ENCODE peak calls at places on chromosomes 13 and 19, in seven cellular contexts. E, O, A, C, Z, J and D are unnamed samples.

GRCh38 chr19:43439183-43440063 is 24.7 kb downstream of the TEX101 start:
- DNase-seq in J (no peak), Z (no peak), C (no peak), A (no peak), E (no peak), O (no peak), D (peak)

GRCh38 chr13:101416181-101417042 is at the start of gene NALCN:
- DNase-seq in E (no peak), A (peak), Z (no peak), O (no peak), C (no peak), J (no peak), D (no peak)

GRCh38 chr13:68872338-68872737 is 1235.3 kb upstream of the ATXN8OS start:
- DNase-seq in J (no peak), A (no peak), O (no peak), Z (no peak), E (no peak), C (no peak), D (no peak)

GRCh38 chr13:24254151-24254810 is 55.1 kb upstream of the C1QTNF9 start:
- DNase-seq in C (no peak), Z (peak), A (no peak), J (no peak), E (no peak), O (no peak), D (no peak)

GRCh38 chr13:21686761-21687391 is 16.0 kb downstream of the FGF9 start:
- DNase-seq in Z (no peak), O (no peak), C (no peak), J (peak), A (no peak), E (no peak), D (peak)

GRCh38 chr19:49654581-49654980 is 11.1 kb downstream of the IRF3 start:
- DNase-seq in A (no peak), Z (no peak), E (no peak), J (no peak), C (no peak), O (no peak), D (no peak)

GRCh38 chr13:44906758-44907157 is 82.5 kb downstream of the NUFIP1 start:
- DNase-seq in Z (peak), J (no peak), A (peak), C (no peak), O (no peak), E (peak), D (no peak)

GRCh38 chr19:11375143-11375948 is 880 bp downstream of the SWSAP1 start:
- DNase-seq in J (no peak), O (no peak), C (no peak), Z (peak), A (peak), E (peak), D (peak)

GRCh38 chr13:79912403-79912802 is 428.5 kb downstream of the SPRY2 start:
- DNase-seq in O (no peak), J (no peak), E (no peak), C (no peak), A (no peak), Z (no peak), D (no peak)

GRCh38 chr13:45847554-45848224 is 3.9 kb downstream of the SIAH3 start:
- DNase-seq in J (no peak), Z (peak), C (no peak), A (peak), E (no peak), O (no peak), D (no peak)

GRCh38 chr19:56014765-56015164 is 28.2 kb downstream of the NLRP5 start:
- DNase-seq in Z (no peak), J (no peak), C (no peak), E (no peak), A (no peak), O (no peak), D (no peak)

GRCh38 chr13:105969761-105970160 is 565.7 kb downstream of the EFNB2 start:
- DNase-seq in A (no peak), C (no peak), E (no peak), O (no peak), J (no peak), Z (no peak), D (no peak)

GRCh38 chr13:113083402-113084061 is 22.1 kb upstream of the F7 start:
- DNase-seq in J (no peak), E (no peak), Z (no peak), A (no peak), C (no peak), O (peak), D (no peak)

GRCh38 chr13:114161644-114162532 is 17.2 kb upstream of the CFAP97D2 start:
- DNase-seq in A (peak), C (no peak), E (peak), Z (no peak), J (no peak), O (no peak), D (no peak)

GRCh38 chr13:63427170-63427569 is 2011.5 kb upstream of the PCDH20 start:
- DNase-seq in A (no peak), Z (no peak), J (no peak), E (no peak), O (no peak), C (no peak), D (no peak)

GRCh38 chr19:14731200-14731599 is 41.4 kb downstream of the ZNF333 start:
- DNase-seq in O (no peak), J (no peak), Z (no peak), A (no peak), C (no peak), E (no peak), D (no peak)

GRCh38 chr13:46716821-46717220 is 80.1 kb downstream of the ESD start:
- DNase-seq in J (no peak), C (no peak), A (no peak), O (no peak), E (no peak), Z (no peak), D (no peak)

GRCh38 chr19:40254714-40255418 is 28.4 kb upstream of the CCNP start:
- DNase-seq in Z (no peak), J (no peak), E (no peak), O (no peak), C (no peak), A (peak), D (no peak)

GRCh38 chr13:20573636-20574035 is 6.7 kb downstream of the IFT88 start:
- DNase-seq in C (no peak), J (no peak), O (no peak), Z (no peak), E (no peak), A (no peak), D (no peak)

GRCh38 chr13:113080901-113081521 is 24.6 kb upstream of the F7 start:
- DNase-seq in Z (no peak), J (no peak), A (no peak), E (no peak), O (no peak), C (no peak), D (no peak)

GRCh38 chr13:27607125-27607524 is 13.2 kb downstream of the LNX2 start:
- DNase-seq in Z (no peak), A (peak), E (no peak), O (no peak), J (no peak), C (no peak), D (peak)

GRCh38 chr19:17107546-17108452 is 32.2 kb downstream of the MYO9B start:
- DNase-seq in C (peak), Z (peak), O (peak), A (peak), J (no peak), E (peak), D (peak)

GRCh38 chr13:98918771-98919170 is 59.1 kb downstream of the DOCK9 start:
- DNase-seq in E (no peak), J (no peak), Z (no peak), C (no peak), O (no peak), A (no peak), D (no peak)

GRCh38 chr13:21033224-21033855 is 28.0 kb downstream of the LATS2 start:
- DNase-seq in J (no peak), C (no peak), Z (peak), A (peak), E (no peak), O (no peak), D (no peak)

GRCh38 chr19:16496613-16496983 is 404 bp downstream of the C19orf44 start:
- DNase-seq in A (peak), J (no peak), E (peak), O (no peak), C (no peak), Z (peak), D (no peak)

GRCh38 chr13:60143775-60144174 is 20.0 kb downstream of the DIAPH3 start:
- DNase-seq in E (no peak), J (no peak), Z (no peak), O (no peak), C (no peak), A (no peak), D (no peak)

GRCh38 chr19:19259741-19260140 is 13.4 kb downstream of the TM6SF2 start:
- DNase-seq in A (no peak), C (no peak), Z (no peak), J (no peak), E (no peak), O (no peak), D (no peak)

GRCh38 chr19:28615546-28615916 is 597.4 kb downstream of the UQCRFS1 start:
- DNase-seq in C (no peak), E (no peak), A (no peak), Z (no peak), J (no peak), O (no peak), D (no peak)
- TF ChIP-seq POLR2A in C (no peak), E (no peak), A (no peak), Z (no peak), J (no peak), O (no peak), D (no peak)

DNA sequence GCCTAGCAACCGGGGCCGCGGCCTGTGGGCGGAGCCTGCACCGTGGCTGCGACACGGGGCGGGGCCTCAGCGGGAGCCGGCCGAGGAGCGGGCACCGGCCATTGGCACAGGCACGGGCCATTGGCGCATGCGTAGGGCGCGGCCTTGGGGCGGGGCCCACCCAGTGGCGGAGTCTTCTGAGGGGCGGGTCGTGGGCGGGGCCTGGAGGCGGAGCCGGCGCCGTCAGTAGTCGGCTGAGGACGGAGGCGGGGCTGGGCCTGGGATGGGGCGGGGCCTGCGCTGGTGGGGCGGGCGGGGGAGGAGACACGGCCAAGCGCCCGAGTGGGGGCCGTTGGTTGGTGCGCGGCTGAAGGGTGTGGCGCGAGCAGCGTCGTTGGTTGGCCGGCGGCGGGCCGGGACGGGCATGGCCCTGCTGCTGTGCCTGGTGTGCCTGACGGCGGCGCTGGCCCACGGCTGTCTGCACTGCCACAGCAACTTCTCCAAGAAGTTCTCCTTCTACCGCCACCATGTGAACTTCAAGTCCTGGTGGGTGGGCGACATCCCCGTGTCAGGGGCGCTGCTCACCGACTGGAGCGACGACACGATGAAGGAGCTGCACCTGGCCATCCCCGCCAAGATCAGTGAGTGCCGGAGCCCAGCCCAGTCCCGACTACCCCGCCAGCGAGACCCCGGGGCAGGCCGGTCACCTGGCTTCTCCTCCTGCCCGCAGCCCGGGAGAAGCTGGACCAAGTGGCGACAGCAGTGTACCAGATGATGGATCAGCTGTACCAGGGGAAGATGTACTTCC is at the start of gene IZUMO4:
- DNase-seq in O (peak), J (peak), A (peak), C (peak), Z (peak), E (peak), D (peak)
- TF ChIP-seq POLR2A in O (peak), J (no peak), A (peak), C (no peak), Z (no peak), E (peak), D (no peak)

DNA sequence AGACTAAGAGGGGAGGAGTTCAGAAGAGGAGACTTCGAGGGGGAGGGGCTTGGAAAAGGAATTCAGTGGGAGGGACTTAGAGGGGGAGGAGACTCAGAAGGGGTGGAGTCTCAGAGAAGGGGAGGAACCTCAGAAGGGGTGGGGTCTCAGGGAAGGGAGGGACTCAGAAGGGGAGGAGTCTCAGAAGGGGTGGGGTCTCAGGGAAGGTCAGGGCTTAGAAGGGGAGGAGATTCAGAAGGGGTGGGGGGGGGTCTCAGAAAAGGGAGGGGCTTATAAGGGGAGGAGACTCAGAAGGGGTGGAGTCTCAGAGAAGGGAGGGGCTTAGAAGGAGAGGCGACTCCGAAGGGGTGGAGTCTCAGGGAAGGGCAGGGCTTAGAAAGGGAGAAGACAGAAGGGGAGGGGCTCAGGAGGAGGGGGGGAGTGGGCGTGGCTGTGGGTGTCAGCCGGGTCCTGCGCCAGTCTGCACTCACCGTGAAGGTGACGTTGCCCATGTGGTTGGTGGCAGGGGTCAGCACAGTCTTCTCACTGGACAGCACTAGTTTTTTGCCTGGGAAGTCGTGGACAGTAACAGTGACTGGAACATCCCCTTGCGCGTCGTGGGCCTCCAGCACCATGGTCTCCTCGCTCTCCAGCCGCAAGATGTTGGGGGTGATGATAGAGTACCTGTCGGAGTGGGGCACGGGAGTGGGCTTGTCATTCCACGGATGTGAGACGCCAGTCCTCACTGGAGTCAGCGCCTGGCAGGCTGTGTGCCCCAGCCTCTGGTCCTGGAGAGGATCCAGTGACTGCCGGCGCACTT is 1.5 kb downstream of the C3 start:
- DNase-seq in Z (peak), E (no peak), C (no peak), A (peak), O (no peak), J (no peak), D (peak)
- TF ChIP-seq POLR2A in Z (no peak), E (no peak), C (no peak), A (peak), O (no peak), J (no peak), D (no peak)

GRCh38 chr19:37333457-37333856 is 37.4 kb upstream of the ZNF527 start:
- DNase-seq in Z (no peak), E (no peak), J (no peak), A (no peak), O (no peak), C (no peak), D (no peak)
- TF ChIP-seq POLR2A in Z (no peak), E (no peak), J (no peak), A (no peak), O (no peak), C (no peak), D (no peak)

DNA sequence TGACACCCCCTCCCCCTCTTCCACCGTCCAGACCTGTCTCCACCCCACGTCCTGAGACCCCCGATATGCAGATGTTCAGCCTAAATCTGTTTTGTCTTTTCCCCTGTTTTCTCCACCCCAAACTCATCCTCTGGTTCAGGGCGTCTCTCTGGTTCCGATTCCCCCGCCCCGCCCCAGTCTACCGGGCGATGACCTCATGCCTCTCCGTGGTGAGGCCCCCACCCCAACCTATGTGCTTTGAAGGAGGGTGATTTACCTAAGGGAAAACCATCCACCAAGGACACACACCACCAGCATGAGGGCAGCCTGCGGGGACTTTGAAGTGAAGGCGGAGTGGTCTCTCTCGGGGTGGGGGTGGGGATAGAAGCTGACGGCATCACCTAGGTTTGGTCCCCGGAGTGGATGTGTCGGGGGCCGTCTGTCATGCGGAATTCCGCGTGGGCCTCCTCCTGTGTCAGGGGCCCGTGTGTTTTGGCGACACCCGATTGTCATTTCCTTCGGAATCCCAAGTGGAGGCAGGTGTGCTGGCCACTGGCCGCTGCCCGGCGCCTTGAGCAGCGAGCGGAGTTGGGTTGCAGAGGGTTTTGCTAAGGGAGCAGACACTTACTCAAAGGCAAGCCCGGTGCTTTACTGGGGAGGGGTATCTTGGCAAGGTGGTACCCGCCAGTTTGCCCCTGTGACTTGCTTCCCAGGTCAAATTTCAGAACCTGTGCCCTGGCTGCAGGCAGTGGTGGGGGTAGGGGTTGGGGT is 1.4 kb downstream of the FZR1 start:
- DNase-seq in O (no peak), E (no peak), Z (no peak), A (peak), J (no peak), C (no peak), D (no peak)
- TF ChIP-seq POLR2A in O (no peak), E (no peak), Z (no peak), A (no peak), J (no peak), C (no peak), D (no peak)

GRCh38 chr13:52159159-52159982 is at the start of gene NEK3:
- DNase-seq in C (peak), E (peak), J (no peak), Z (peak), A (peak), O (peak), D (peak)
- TF ChIP-seq POLR2A in C (no peak), E (no peak), J (peak), Z (no peak), A (no peak), O (no peak), D (peak)

DNA sequence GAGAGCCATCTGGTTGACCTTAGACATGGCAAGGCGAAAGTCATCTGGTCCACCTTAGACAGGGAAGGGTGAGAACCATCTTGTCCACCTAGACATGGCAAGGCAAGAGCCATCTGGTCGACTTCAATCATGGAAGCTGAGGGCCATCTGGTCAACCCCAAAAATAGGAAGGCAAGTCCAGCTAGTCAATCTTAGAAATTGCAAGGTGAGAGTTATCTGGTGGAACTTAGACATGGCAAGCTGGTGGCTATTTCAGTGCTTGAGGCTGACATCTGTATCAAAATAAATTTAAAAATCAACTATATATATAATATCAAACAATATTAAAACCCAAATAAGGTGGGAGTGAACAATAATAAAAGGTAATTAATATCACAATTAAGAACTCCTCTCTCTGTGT is 83.9 kb downstream of the ZNF726 start:
- DNase-seq in A (no peak), Z (no peak), E (no peak), C (no peak), O (no peak), J (no peak), D (no peak)
- TF ChIP-seq POLR2A in A (no peak), Z (no peak), E (no peak), C (no peak), O (no peak), J (no peak), D (no peak)

GRCh38 chr19:2327773-2328400 is 499 bp downstream of the LSM7 start:
- DNase-seq in J (peak), O (no peak), A (no peak), Z (no peak), E (no peak), C (no peak), D (peak)
- TF ChIP-seq POLR2A in J (no peak), O (no peak), A (no peak), Z (no peak), E (no peak), C (no peak), D (no peak)

GRCh38 chr19:35755550-35756371 is 1.1 kb downstream of the HSPB6 start:
- DNase-seq in C (peak), Z (peak), O (peak), E (peak), A (peak), J (no peak), D (peak)

GRCh38 chr19:35757749-35758608 is at the start of gene PROSER3:
- DNase-seq in E (peak), A (peak), J (peak), Z (peak), O (peak), C (peak), D (peak)

GRCh38 chr19:35755160-35755549 is 1.7 kb downstream of the HSPB6 start:
- DNase-seq in E (no peak), Z (no peak), A (no peak), J (no peak), C (no peak), O (no peak), D (no peak)

GRCh38 chr19:35756373-35757230 is at the start of gene HSPB6:
- DNase-seq in E (peak), J (no peak), A (peak), C (no peak), O (peak), Z (peak), D (peak)

GRCh38 chr19:35757231-35757748 is 461 bp upstream of the HSPB6 start:
- DNase-seq in Z (peak), C (no peak), J (no peak), A (peak), E (peak), O (peak), D (peak)
- TF ChIP-seq POLR2A in Z (no peak), C (no peak), J (no peak), A (peak), E (no peak), O (no peak), D (no peak)